ENCODE peak calls at places on chromosomes 16 and 17, in five cellular contexts. K is ELF-1; M is MCF 10A; S is IMR-90; P is activated CD8-positive, alpha-beta T cell treated with anti-CD3 and anti-CD28 coated beads for 36 hours. X is an unnamed sample.

GRCh38 chr17:33838281-33838680 is 416.8 kb upstream of the CCL2 start:
- DNase-seq in S (no peak), K (no peak), M (no peak), P (no peak), X (no peak)

GRCh38 chr16:24609740-24610420 is 70.5 kb downstream of the RBBP6 start:
- DNase-seq in M (peak), S (peak), P (peak), K (peak), X (peak)

GRCh38 chr17:19513897-19514488 is 19.7 kb upstream of the SLC47A1 start:
- DNase-seq in S (peak), P (peak), K (peak), M (peak), X (peak)

GRCh38 chr16:67431077-67431804 is at the start of gene HSD11B2:
- DNase-seq in M (peak), S (peak), K (peak), P (peak), X (no peak)

GRCh38 chr17:50424246-50425000 is 1.6 kb upstream of the ACSF2 start:
- DNase-seq in S (no peak), K (no peak), M (no peak), P (no peak), X (no peak)

GRCh38 chr17:36591434-36592315 is at the start of gene DHRS11:
- DNase-seq in K (peak), P (peak), S (peak), M (peak), X (peak)

GRCh38 chr17:14301761-14302401 is 1.0 kb downstream of the HS3ST3B1 start:
- DNase-seq in S (peak), M (peak), K (peak), P (peak), X (peak)

GRCh38 chr17:76278952-76279741 is 14.0 kb downstream of the UBALD2 start:
- DNase-seq in K (peak), P (peak), S (peak), M (peak), X (peak)

GRCh38 chr17:17739388-17740066 is 58.3 kb downstream of the RAI1 start:
- DNase-seq in S (peak), M (peak), P (no peak), K (peak), X (no peak)

GRCh38 chr17:41592601-41593305 is 6.1 kb upstream of the KRT14 start:
- DNase-seq in S (no peak), M (no peak), K (no peak), P (no peak), X (no peak)